ENCODE peak calls at places on chromosomes 6 and 20, in nine cellular contexts. Z is GM12864, Q is fibroblast of villous mesenchyme, V is lung, L is nephron progenitor cell, M is fibroblast of pulmonary artery, G is colonic mucosa, P is WTC11, R is esophagus squamous epithelium. I is an unnamed sample.

GRCh38 chr20:24163501-24163900 is 174.9 kb upstream of the GGTLC1 start:
- DNase-seq in G (no peak), V (no peak), M (no peak), L (no peak), Q (no peak), R (no peak), Z (no peak), P (no peak), I (no peak)

GRCh38 chr6:18997375-18997826 is 610.3 kb downstream of the RNF144B start:
- DNase-seq in Q (peak; percentile 38), P (peak; percentile 11), G (no peak), V (no peak), Z (no peak), R (no peak), L (peak; percentile 5), M (peak; percentile 70), I (no peak)

GRCh38 chr6:41181566-41181965 is 18.6 kb upstream of the TREM2 start:
- DNase-seq in Q (no peak), L (no peak), Z (no peak), G (no peak), P (no peak), V (no peak), R (no peak), M (no peak), I (no peak)

GRCh38 chr20:63331741-63332400 is 29.3 kb downstream of the CHRNA4 start:
- DNase-seq in L (no peak), P (no peak), Z (no peak), G (no peak), M (no peak), Q (no peak), V (no peak), R (no peak), I (no peak)

GRCh38 chr6:170075659-170076223 is 215.1 kb downstream of the DLL1 start:
- DNase-seq in Q (peak; percentile 37), P (no peak), V (no peak), R (no peak), G (no peak), Z (no peak), L (no peak), M (no peak), I (no peak)

GRCh38 chr6:140779341-140779740 is 1353.4 kb upstream of the GJE1 start:
- DNase-seq in V (no peak), Q (peak; percentile 44), P (no peak), M (peak; percentile 48), R (no peak), L (no peak), Z (no peak), G (no peak), I (no peak)

GRCh38 chr6:109197061-109197460 is 101.8 kb downstream of the CEP57L1 start:
- DNase-seq in V (no peak), G (peak; percentile 41), P (no peak), Z (no peak), L (no peak), M (no peak), R (no peak), Q (no peak), I (no peak)

GRCh38 chr6:36418558-36418957 is 24.1 kb downstream of the PXT1 start:
- DNase-seq in Z (no peak), G (no peak), V (no peak), L (no peak), Q (no peak), R (no peak), M (no peak), P (no peak), I (no peak)

GRCh38 chr6:131787955-131788712 is 19.7 kb upstream of the ENPP1 start:
- DNase-seq in G (peak; percentile 27), P (no peak), Z (no peak), M (no peak), V (no peak), R (no peak), Q (peak; percentile 28), L (no peak), I (no peak)

GRCh38 chr6:71228461-71229041 is 60.1 kb upstream of the OGFRL1 start:
- DNase-seq in P (no peak), R (no peak), Z (no peak), Q (peak; percentile 70), V (no peak), M (peak; percentile 28), L (no peak), G (no peak), I (no peak)

GRCh38 chr6:6556162-6556737 is 32.3 kb upstream of the LY86 start:
- DNase-seq in M (peak; percentile 5), Z (no peak), G (no peak), R (no peak), L (no peak), V (no peak), P (no peak), Q (peak; percentile 3), I (no peak)

GRCh38 chr6:26031151-26031594 is 56.1 kb upstream of the HFE start:
- DNase-seq in Z (no peak), R (no peak), L (no peak), G (no peak), Q (no peak), P (no peak), M (no peak), V (no peak), I (no peak)

GRCh38 chr6:151763938-151764680 is 43.4 kb upstream of the ESR1 start:
- DNase-seq in V (peak; percentile 88), P (peak; percentile 97), G (peak; percentile 91), Q (peak; percentile 85), M (peak; percentile 93), L (peak; percentile 83), R (no peak), Z (no peak), I (peak; percentile 56)

GRCh38 chr20:2379511-2380229 is 1.0 kb upstream of the TGM6 start:
- DNase-seq in P (peak; percentile 20), G (no peak), L (no peak), Q (no peak), V (no peak), Z (no peak), R (no peak), M (no peak), I (no peak)

GRCh38 chr6:27503436-27504030 is 30.6 kb upstream of the ZNF184 start:
- DNase-seq in P (peak; percentile 86), M (peak; percentile 84), V (peak; percentile 49), Z (peak; percentile 61), Q (peak; percentile 84), G (peak; percentile 79), L (peak; percentile 85), R (no peak), I (peak; percentile 60)

GRCh38 chr6:150741633-150742200 is 123.8 kb upstream of the MTHFD1L start:
- DNase-seq in M (peak; percentile 18), G (no peak), Q (peak; percentile 8), Z (no peak), R (no peak), P (peak; percentile 40), L (no peak), V (no peak), I (no peak)
- TF ChIP-seq CTCF in M (peak; percentile 34), G (peak; percentile 10), Q (peak; percentile 50), Z (peak; percentile 63), R (peak; percentile 15), P (peak; percentile 43), L (peak; percentile 51), V (peak; percentile 15), I (peak; percentile 60)

GRCh38 chr6:72947534-72947933 is 277.8 kb downstream of the KHDC1L start:
- DNase-seq in V (no peak), Q (no peak), P (no peak), M (no peak), L (no peak), R (no peak), G (no peak), Z (no peak), I (no peak)

GRCh38 chr6:72944660-72945059 is 280.6 kb downstream of the KHDC1L start:
- DNase-seq in L (no peak), P (no peak), V (no peak), M (no peak), R (no peak), Q (no peak), Z (no peak), G (no peak), I (no peak)

GRCh38 chr6:72943699-72944098 is 281.6 kb downstream of the KHDC1L start:
- DNase-seq in Q (no peak), Z (no peak), R (no peak), G (no peak), M (no peak), V (no peak), P (no peak), L (no peak), I (no peak)

GRCh38 chr6:72948153-72948552 is 277.1 kb downstream of the KHDC1L start:
- DNase-seq in Z (no peak), R (no peak), L (no peak), Q (no peak), G (no peak), P (no peak), M (no peak), V (no peak), I (no peak)

GRCh38 chr6:72946766-72947165 is 278.5 kb downstream of the KHDC1L start:
- DNase-seq in Z (no peak), R (no peak), Q (peak; percentile 89), G (no peak), P (no peak), M (peak; percentile 83), L (no peak), V (no peak), I (no peak)
- TF ChIP-seq CTCF in Z (no peak), R (no peak), Q (no peak), G (no peak), P (no peak), M (no peak), L (no peak), V (no peak), I (no peak)

DNA sequence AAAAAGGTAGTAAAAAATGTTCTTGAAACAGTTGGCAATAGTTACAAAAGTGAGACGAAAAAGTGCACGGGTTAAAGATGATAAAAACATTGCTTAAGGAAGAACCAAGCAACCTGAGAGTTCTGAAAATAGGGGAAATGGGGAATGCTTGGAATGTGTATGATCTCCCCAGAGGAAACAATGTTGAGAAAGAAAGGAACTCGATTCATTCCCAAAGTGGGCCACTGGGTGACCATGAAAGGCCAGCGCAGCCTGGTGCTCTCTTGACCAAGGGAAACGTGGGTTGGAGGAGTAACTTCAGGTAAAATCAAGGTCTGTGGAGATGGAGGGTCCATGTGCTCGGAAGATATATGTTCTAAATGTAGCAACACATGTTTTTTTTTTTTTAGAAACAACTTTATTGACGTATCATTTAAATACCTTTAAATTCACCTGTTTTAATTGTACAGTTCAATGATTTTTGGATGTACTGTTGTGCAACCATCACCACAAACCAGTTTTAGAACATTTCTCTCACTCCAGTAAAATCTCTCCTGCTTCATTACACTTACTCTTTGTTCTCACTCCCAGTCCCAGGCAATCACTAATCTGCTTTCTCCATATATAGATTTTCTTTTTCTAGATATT is 34.5 kb upstream of the CEP85L start:
- DNase-seq in Q (no peak), Z (no peak), R (no peak), P (peak; percentile 20), M (peak; percentile 19), G (no peak), L (no peak), V (no peak), I (no peak)
- TF ChIP-seq CTCF in Q (no peak), Z (no peak), R (no peak), P (no peak), M (no peak), G (no peak), L (no peak), V (no peak), I (no peak)

GRCh38 chr6:617485-618100 is 39.3 kb downstream of the HUS1B start:
- DNase-seq in R (no peak), Q (no peak), M (no peak), V (no peak), G (no peak), Z (no peak), L (no peak), P (peak; percentile 38), I (no peak)
- TF ChIP-seq CTCF in R (no peak), Q (no peak), M (no peak), V (no peak), G (no peak), Z (no peak), L (no peak), P (no peak), I (no peak)